ENCODE peak calls at places on chromosomes 1 and 21, in five cellular contexts. P, C, M, L and K are unnamed samples.

GRCh38 chr1:191643060-191643459 is 515.2 kb upstream of the RGS18 start:
- DNase-seq in P (no peak), C (no peak), L (no peak), M (no peak), K (no peak)

GRCh38 chr1:18541046-18541795 is 60.5 kb downstream of the KLHDC7A start:
- DNase-seq in P (no peak), C (no peak), M (no peak), L (no peak), K (no peak)

GRCh38 chr21:39386194-39386593 is 37.3 kb upstream of the HMGN1 start:
- DNase-seq in C (peak), M (no peak), P (peak), L (no peak), K (peak)

GRCh38 chr21:40936151-40936550 is 89.2 kb upstream of the DSCAM start:
- DNase-seq in C (no peak), P (peak), M (no peak), L (no peak), K (no peak)

GRCh38 chr21:31731112-31731801 is 661 bp downstream of the SCAF4 start:
- DNase-seq in M (peak), L (peak), P (peak), C (peak), K (peak)

GRCh38 chr1:32361308-32361673 is 994 bp downstream of the FAM229A start:
- DNase-seq in M (no peak), P (no peak), L (no peak), C (peak), K (no peak)

GRCh38 chr1:52759908-52760307 is 33.7 kb downstream of the ZYG11B start:
- DNase-seq in P (no peak), M (no peak), C (no peak), L (no peak), K (no peak)

GRCh38 chr1:37726191-37726590 is 33.9 kb downstream of the CDCA8 start:
- DNase-seq in P (no peak), M (no peak), L (no peak), C (no peak), K (no peak)

GRCh38 chr1:13901041-13901440 is 201.1 kb downstream of the PRDM2 start:
- DNase-seq in M (no peak), L (no peak), C (peak), P (no peak), K (no peak)

GRCh38 chr1:33086384-33086850 is 5.5 kb downstream of the AZIN2 start:
- DNase-seq in P (peak), M (peak), L (peak), C (peak), K (peak)

GRCh38 chr1:204828352-204828850 is 42.3 kb upstream of the NFASC start:
- DNase-seq in P (peak), M (no peak), L (peak), C (peak), K (peak)

GRCh38 chr21:44074315-44074958 is 32.8 kb upstream of the PWP2 start:
- DNase-seq in P (no peak), C (no peak), L (no peak), M (no peak), K (no peak)

GRCh38 chr1:168098534-168099313 is 38.0 kb downstream of the GPR161 start:
- DNase-seq in M (no peak), C (no peak), L (no peak), P (no peak), K (no peak)

GRCh38 chr1:206706298-206706791 is 21.6 kb downstream of the MAPKAPK2 start:
- DNase-seq in L (peak), P (no peak), C (no peak), M (no peak), K (no peak)

GRCh38 chr1:34761176-34761761 is 1.7 kb downstream of the GJB4 start:
- DNase-seq in P (no peak), M (no peak), C (no peak), L (no peak), K (no peak)

GRCh38 chr1:166840309-166841302 is 1.3 kb downstream of the POGK start:
- DNase-seq in P (peak), M (peak), C (no peak), L (peak), K (no peak)

GRCh38 chr1:1853593-1854257 is 37.2 kb downstream of the GNB1 start:
- DNase-seq in M (no peak), C (no peak), L (no peak), P (no peak), K (no peak)

GRCh38 chr1:227789042-227789880 is 26.2 kb upstream of the PRSS38 start:
- DNase-seq in M (no peak), P (no peak), L (no peak), C (no peak), K (peak)

GRCh38 chr1:42756956-42757891 is 9.6 kb downstream of the P3H1 start:
- DNase-seq in M (peak), P (no peak), L (peak), C (no peak), K (no peak)

GRCh38 chr1:228866498-228866897 is 131.2 kb downstream of the RHOU start:
- DNase-seq in C (peak), L (no peak), M (no peak), P (no peak), K (no peak)

GRCh38 chr1:116167625-116168276 is 56.6 kb downstream of the MAB21L3 start:
- DNase-seq in C (peak), P (no peak), L (no peak), M (no peak), K (peak)

GRCh38 chr21:35408401-35408800 is 359.3 kb upstream of the RUNX1 start:
- DNase-seq in M (no peak), P (no peak), L (no peak), C (no peak), K (no peak)

GRCh38 chr1:63674238-63674864 is 81.1 kb downstream of the PGM1 start:
- DNase-seq in P (peak), C (peak), L (peak), M (peak), K (peak)

GRCh38 chr1:113459279-113459678 is 69.0 kb downstream of the MAGI3 start:
- DNase-seq in L (no peak), M (no peak), P (no peak), C (no peak), K (no peak)

GRCh38 chr1:55402676-55403464 is 187.7 kb upstream of the USP24 start:
- DNase-seq in M (no peak), L (no peak), P (no peak), C (no peak), K (no peak)

GRCh38 chr1:93180723-93181613 is at the start of gene CCDC18:
- DNase-seq in C (no peak), P (no peak), M (peak), L (peak), K (no peak)

GRCh38 chr21:33871171-33871570 is 44.4 kb downstream of the ATP5PO start:
- DNase-seq in P (no peak), M (no peak), L (no peak), C (no peak), K (no peak)

GRCh38 chr1:205199931-205200299 is 11.6 kb downstream of the DSTYK start:
- DNase-seq in P (no peak), L (no peak), M (no peak), C (no peak), K (no peak)

GRCh38 chr1:173954179-173954578 is 37.1 kb upstream of the SERPINC1 start:
- DNase-seq in L (no peak), C (no peak), M (no peak), P (no peak), K (no peak)

GRCh38 chr1:201766117-201766863 is 62.7 kb upstream of the IPO9 start:
- DNase-seq in M (no peak), C (peak), L (no peak), P (peak), K (no peak)

GRCh38 chr1:182227864-182228547 is 163.6 kb downstream of the GLUL start:
- DNase-seq in C (no peak), P (no peak), M (no peak), L (no peak), K (no peak)

GRCh38 chr21:36535618-36536241 is 55.8 kb upstream of the CLDN14 start:
- DNase-seq in L (no peak), P (no peak), M (peak), C (no peak), K (no peak)

GRCh38 chr1:221069178-221069903 is 190.1 kb downstream of the HLX start:
- DNase-seq in P (no peak), C (no peak), M (peak), L (peak), K (no peak)

GRCh38 chr1:24929876-24930702 is at the start of gene RUNX3:
- DNase-seq in M (peak), P (no peak), C (no peak), L (peak), K (no peak)

GRCh38 chr1:244050835-244051444 is at the start of gene ZBTB18:
- DNase-seq in L (no peak), P (peak), M (no peak), C (no peak), K (no peak)

GRCh38 chr1:32032287-32032639 is 18.6 kb downstream of the KHDRBS1 start:
- DNase-seq in L (no peak), C (no peak), P (no peak), M (no peak), K (no peak)

GRCh38 chr1:7422081-7422480 is 349.0 kb upstream of the VAMP3 start:
- DNase-seq in C (no peak), M (no peak), P (no peak), L (no peak), K (no peak)

GRCh38 chr1:11684070-11684469 is 3.1 kb upstream of the MAD2L2 start:
- DNase-seq in M (no peak), P (no peak), L (no peak), C (no peak), K (no peak)

GRCh38 chr1:197198333-197198732 is 51.9 kb upstream of the ASPM start:
- DNase-seq in L (no peak), M (no peak), C (no peak), P (no peak), K (no peak)

GRCh38 chr1:197199923-197200467 is 53.5 kb upstream of the ASPM start:
- DNase-seq in L (no peak), C (no peak), M (peak), P (no peak), K (no peak)

GRCh38 chr1:197200468-197200899 is 54.0 kb upstream of the ASPM start:
- DNase-seq in P (peak), M (peak), L (no peak), C (no peak), K (no peak)

GRCh38 chr1:197197430-197197997 is 51.0 kb upstream of the ASPM start:
- DNase-seq in C (no peak), P (no peak), M (no peak), L (no peak), K (no peak)

DNA sequence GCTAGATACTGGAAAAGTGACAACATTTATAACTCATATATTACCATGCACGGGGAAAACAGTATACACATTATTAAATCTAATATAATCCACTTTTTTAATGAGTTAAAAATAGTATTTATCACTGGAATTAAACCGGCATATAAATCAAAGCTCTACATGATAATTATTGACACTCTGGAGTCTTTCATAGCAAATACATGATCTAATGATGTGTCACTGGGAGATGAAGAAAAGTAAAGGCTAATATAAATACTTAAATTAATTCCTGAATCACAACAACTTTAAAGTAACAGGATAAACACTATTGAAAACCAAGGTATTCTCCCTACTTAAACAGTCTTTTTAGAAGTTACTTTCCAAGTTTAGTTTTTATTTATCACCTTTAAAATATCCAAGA is 52.4 kb upstream of the ASPM start:
- DNase-seq in P (no peak), C (no peak), M (no peak), L (no peak), K (no peak)
- H3K4me3 ChIP-seq in P (peak), C (peak), M (peak), L (peak), K (peak)

DNA sequence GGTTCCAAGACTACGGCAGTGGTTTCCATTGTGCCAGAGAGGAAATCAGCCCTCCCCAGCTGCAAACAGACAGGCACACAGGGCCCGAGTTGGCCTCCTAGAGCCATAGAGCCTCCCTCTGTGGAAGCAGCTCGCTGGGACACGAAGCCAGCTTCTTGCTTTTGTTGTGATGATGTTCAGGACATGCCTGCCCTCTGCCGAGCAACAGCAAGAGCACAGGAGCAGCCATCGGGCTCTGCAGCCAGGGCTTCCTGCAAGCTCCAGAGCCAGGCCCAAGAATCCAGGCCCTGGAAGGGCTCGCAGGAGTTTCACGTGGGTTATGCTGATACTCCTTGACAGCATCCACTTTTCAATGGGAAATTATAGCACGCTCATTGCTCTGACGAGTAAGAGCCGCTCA is 18.5 kb downstream of the NPHP4 start:
- DNase-seq in L (no peak), M (no peak), C (no peak), P (no peak), K (no peak)
- TF ChIP-seq CTCF in L (no peak), M (no peak), C (no peak), P (no peak), K (no peak)

GRCh38 chr1:66932291-66932690 is 7.5 kb downstream of the MIER1 start:
- DNase-seq in L (no peak), C (no peak), M (no peak), P (no peak), K (no peak)
- H3K4me3 ChIP-seq in L (peak), C (no peak), M (peak), P (no peak), K (no peak)

DNA sequence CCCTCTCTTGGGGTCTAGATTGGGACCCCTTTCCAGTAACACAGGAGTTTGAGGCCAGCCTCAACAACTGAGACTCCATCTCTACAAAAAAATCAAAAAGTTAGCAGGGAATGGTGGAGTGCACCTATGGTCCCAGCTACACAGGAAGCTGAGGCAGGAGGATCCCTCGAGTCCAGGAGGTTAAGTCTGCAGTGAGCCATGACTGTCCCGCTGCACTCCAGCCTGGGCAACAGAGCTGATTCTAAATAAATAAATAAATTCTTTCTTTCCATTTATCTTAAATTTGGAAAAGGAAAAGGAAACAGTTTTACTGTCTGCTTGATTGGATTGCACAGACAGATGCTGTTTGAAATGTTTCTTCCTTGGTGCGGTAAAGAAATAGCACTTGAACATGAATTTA is 36.8 kb upstream of the ZNF496 start:
- DNase-seq in L (no peak), M (no peak), P (no peak), C (no peak), K (no peak)
- TF ChIP-seq CTCF in L (no peak), M (no peak), P (no peak), C (no peak), K (no peak)

GRCh38 chr1:180954766-180955165 is 42.1 kb downstream of the KIAA1614 start:
- DNase-seq in C (no peak), P (no peak), L (no peak), M (no peak), K (no peak)

GRCh38 chr1:180952657-180953013 is 39.9 kb downstream of the KIAA1614 start:
- DNase-seq in C (no peak), M (no peak), P (no peak), L (no peak), K (no peak)

GRCh38 chr1:180951881-180952656 is 39.4 kb downstream of the KIAA1614 start:
- DNase-seq in M (no peak), L (no peak), P (no peak), C (no peak), K (no peak)

GRCh38 chr1:180953291-180953747 is 40.6 kb downstream of the KIAA1614 start:
- DNase-seq in C (no peak), P (no peak), M (no peak), L (no peak), K (peak)

GRCh38 chr1:180953791-180954721 is 41.4 kb downstream of the KIAA1614 start:
- DNase-seq in L (no peak), M (peak), P (peak), C (peak), K (peak)
- H3K4me3 ChIP-seq in L (no peak), M (peak), P (peak), C (peak), K (peak)

DNA sequence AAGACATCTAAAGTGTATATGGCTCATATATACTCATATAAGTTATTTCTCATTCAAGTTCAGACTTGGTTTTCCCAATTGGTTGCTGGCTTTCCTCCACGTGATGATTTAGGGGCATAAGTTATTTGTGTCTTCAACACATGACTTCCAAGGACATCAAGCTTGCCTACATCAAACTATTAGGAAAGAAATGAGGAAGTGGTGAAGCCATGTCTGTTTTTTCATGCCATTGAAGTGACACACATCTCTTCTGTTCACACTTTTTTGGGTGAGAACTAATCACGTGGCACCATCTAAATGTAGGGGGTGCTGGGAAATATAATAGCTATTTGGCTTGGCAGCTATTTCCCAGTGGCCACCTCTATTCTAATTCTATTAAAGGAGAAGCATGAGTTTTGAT is 282.1 kb downstream of the OMA1 start:
- DNase-seq in L (no peak), M (no peak), C (no peak), P (no peak), K (no peak)
- TF ChIP-seq CTCF in L (no peak), M (no peak), C (no peak), P (no peak), K (no peak)

DNA sequence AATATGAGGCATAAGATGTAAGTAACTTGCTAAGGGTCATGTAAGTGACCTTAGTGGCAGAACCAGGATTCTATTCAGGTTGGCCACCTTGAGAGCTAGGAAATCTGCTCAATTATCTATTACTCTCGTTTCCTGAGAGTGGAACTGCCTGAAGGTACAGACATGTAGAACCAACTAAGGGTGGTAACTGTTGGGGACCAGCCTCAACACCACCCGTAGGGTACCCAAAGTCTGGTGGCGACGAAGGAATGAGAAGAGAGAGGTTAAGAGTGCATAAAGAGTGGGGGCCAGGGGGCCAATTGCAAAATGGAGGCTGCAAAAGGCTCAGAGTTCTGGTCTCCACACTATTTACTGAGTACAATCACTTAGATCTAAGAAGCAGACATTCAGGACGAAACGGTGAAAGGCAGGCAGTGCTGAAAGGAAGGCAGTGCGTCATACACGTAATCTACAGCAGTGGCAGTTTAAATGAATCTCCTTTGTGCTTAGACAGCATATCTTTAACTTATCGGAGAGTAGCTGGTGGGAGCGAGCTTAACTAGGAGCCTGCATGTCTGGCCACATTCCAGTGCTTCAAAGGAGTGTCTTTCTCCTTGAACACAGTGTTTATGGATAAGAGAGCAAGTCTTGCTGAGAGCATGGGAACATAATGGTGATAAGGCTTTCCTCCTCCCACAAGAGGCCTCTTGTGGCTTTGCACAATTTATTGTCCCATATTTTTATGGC is 25.0 kb downstream of the SRSF4 start:
- DNase-seq in L (no peak), C (peak), P (no peak), M (no peak), K (no peak)
- H3K4me3 ChIP-seq in L (no peak), C (no peak), P (no peak), M (no peak), K (no peak)

GRCh38 chr1:160061376-160062100 is 8.4 kb downstream of the KCNJ10 start:
- DNase-seq in C (no peak), M (no peak), L (no peak), P (no peak), K (no peak)
- TF ChIP-seq CTCF in C (no peak), M (no peak), L (no peak), P (no peak), K (no peak)

GRCh38 chr21:26977741-26978140 is 10.9 kb upstream of the ADAMTS5 start:
- DNase-seq in P (no peak), M (no peak), C (no peak), L (no peak), K (no peak)
- H3K4me3 ChIP-seq in P (no peak), M (no peak), C (no peak), L (no peak), K (no peak)